ENCODE peak calls at places on chromosomes 16 and 17, in seven cellular contexts. U is cardiac fibroblast, T is Caco-2, Q is stomach, S is fibroblast of the aortic adventitia, K is neural progenitor cell, I is AG09309. P is an unnamed sample.

GRCh38 chr16:22191966-22192260 is 14.2 kb upstream of the EEF2K start:
- DNase-seq in U (no peak), T (peak), Q (no peak), S (no peak), K (no peak), I (no peak), P (no peak)

GRCh38 chr17:64769712-64770111 is 107.6 kb upstream of the SMURF2 start:
- DNase-seq in U (no peak), T (no peak), Q (no peak), S (no peak), K (no peak), I (no peak), P (no peak)

GRCh38 chr16:31876955-31877828 is 3.6 kb downstream of the ZNF267 start:
- DNase-seq in U (peak), T (peak), Q (no peak), S (peak), K (no peak), I (peak), P (peak)

GRCh38 chr16:49563666-49564065 is 190.1 kb downstream of the C16orf78 start:
- DNase-seq in U (peak), T (no peak), Q (no peak), S (no peak), K (no peak), I (no peak), P (peak)

GRCh38 chr17:59892251-59892848 is 393 bp downstream of the TUBD1 start:
- DNase-seq in U (no peak), T (peak), Q (no peak), S (no peak), K (no peak), I (no peak), P (no peak)

GRCh38 chr17:80034654-80034976 is 1.1 kb downstream of the TBC1D16 start:
- DNase-seq in U (no peak), T (no peak), Q (no peak), S (no peak), K (no peak), I (no peak), P (no peak)

GRCh38 chr16:9090101-9090959 is 1.1 kb upstream of the HAPSTR1 start:
- DNase-seq in U (no peak), T (peak), Q (peak), S (no peak), K (peak), I (no peak), P (no peak)

GRCh38 chr17:13154403-13154802 is 136.6 kb upstream of the ELAC2 start:
- DNase-seq in U (no peak), T (no peak), Q (no peak), S (no peak), K (no peak), I (no peak), P (peak)

GRCh38 chr17:61425682-61426481 is 26.2 kb downstream of the TBX2 start:
- DNase-seq in U (no peak), T (peak), Q (no peak), S (no peak), K (peak), I (no peak), P (no peak)

GRCh38 chr16:73739049-73739769 is 557.4 kb upstream of the PSMD7 start:
- DNase-seq in U (no peak), T (no peak), Q (no peak), S (no peak), K (no peak), I (no peak), P (no peak)

GRCh38 chr16:28304214-28304613 is 11.9 kb downstream of the SBK1 start:
- DNase-seq in U (peak), T (peak), Q (peak), S (peak), K (peak), I (no peak), P (peak)

GRCh38 chr17:73293480-73293911 is 18.3 kb downstream of the CDC42EP4 start:
- DNase-seq in U (peak), T (no peak), Q (peak), S (peak), K (no peak), I (no peak), P (peak)

GRCh38 chr17:35069311-35069710 is 5.8 kb upstream of the RFFL start:
- DNase-seq in U (peak), T (peak), Q (no peak), S (peak), K (no peak), I (no peak), P (no peak)

GRCh38 chr16:87259431-87259830 is 57.8 kb downstream of the C16orf95 start:
- DNase-seq in U (no peak), T (no peak), Q (no peak), S (no peak), K (no peak), I (no peak), P (no peak)

GRCh38 chr17:76654408-76654807 is 10.9 kb upstream of the ST6GALNAC1 start:
- DNase-seq in U (no peak), T (no peak), Q (no peak), S (no peak), K (no peak), I (no peak), P (no peak)

GRCh38 chr17:38663964-38664644 is 10.7 kb downstream of the EPOP start:
- DNase-seq in U (no peak), T (no peak), Q (no peak), S (no peak), K (no peak), I (no peak), P (no peak)

GRCh38 chr17:27576429-27577123 is 54.4 kb upstream of the LGALS9 start:
- DNase-seq in U (no peak), T (peak), Q (no peak), S (peak), K (no peak), I (no peak), P (no peak)

GRCh38 chr17:67624886-67625656 is 92.7 kb upstream of the NOL11 start:
- DNase-seq in U (no peak), T (no peak), Q (no peak), S (no peak), K (no peak), I (no peak), P (no peak)

GRCh38 chr17:35731239-35731931 is at the start of gene RASL10B:
- DNase-seq in U (peak), T (peak), Q (peak), S (no peak), K (peak), I (no peak), P (peak)

GRCh38 chr16:1534021-1535020 is 855 bp downstream of the TMEM204 start:
- DNase-seq in U (peak), T (no peak), Q (no peak), S (peak), K (no peak), I (no peak), P (peak)

GRCh38 chr16:4270595-4270994 is 2.2 kb downstream of the TFAP4 start:
- DNase-seq in U (no peak), T (no peak), Q (no peak), S (no peak), K (no peak), I (no peak), P (no peak)

GRCh38 chr16:89599451-89599858 is 14.0 kb upstream of the DPEP1 start:
- DNase-seq in U (no peak), T (peak), Q (no peak), S (no peak), K (peak), I (no peak), P (no peak)

DNA sequence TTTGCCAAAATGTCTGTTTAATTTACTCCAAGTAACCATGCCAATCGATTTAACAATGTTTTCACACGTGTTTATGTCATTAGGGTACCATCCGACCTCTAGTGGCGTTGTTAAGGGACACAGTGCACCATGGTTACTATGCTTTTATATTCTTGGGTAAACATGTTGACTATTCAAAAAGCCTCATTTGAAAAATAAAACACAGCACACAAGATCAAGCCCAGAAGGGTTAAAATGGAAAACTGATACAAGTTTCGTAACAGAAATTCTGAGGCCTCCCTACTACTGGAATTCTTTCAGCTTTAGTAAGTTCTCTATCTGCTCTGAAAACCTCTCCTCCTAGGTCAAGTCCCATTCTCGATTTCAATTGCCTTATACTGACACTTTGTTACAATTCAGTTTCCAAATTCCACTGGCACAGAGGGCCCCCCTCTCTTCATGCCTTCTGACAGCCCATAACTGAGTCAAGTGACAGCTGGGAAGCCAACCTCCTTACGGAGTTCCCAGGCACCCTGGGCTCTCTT is 2.1 kb downstream of the CFAP20 start:
- DNase-seq in U (peak), T (no peak), Q (no peak), S (peak), K (peak), I (peak), P (peak)
- TF ChIP-seq CTCF in U (peak), T (no peak), Q (peak), S (peak), K (peak), I (peak), P (peak)

GRCh38 chr16:69108069-69108904 is 2.8 kb downstream of the HAS3 start:
- DNase-seq in U (no peak), T (no peak), Q (no peak), S (no peak), K (peak), I (no peak), P (no peak)

GRCh38 chr16:69106491-69107291 is 1.2 kb downstream of the HAS3 start:
- DNase-seq in U (no peak), T (peak), Q (no peak), S (no peak), K (peak), I (no peak), P (no peak)

GRCh38 chr16:69105501-69106361 is at the start of gene HAS3:
- DNase-seq in U (peak), T (peak), Q (peak), S (peak), K (peak), I (peak), P (peak)

GRCh38 chr16:69108905-69109252 is 3.4 kb downstream of the HAS3 start:
- DNase-seq in U (no peak), T (no peak), Q (no peak), S (no peak), K (no peak), I (no peak), P (no peak)

DNA sequence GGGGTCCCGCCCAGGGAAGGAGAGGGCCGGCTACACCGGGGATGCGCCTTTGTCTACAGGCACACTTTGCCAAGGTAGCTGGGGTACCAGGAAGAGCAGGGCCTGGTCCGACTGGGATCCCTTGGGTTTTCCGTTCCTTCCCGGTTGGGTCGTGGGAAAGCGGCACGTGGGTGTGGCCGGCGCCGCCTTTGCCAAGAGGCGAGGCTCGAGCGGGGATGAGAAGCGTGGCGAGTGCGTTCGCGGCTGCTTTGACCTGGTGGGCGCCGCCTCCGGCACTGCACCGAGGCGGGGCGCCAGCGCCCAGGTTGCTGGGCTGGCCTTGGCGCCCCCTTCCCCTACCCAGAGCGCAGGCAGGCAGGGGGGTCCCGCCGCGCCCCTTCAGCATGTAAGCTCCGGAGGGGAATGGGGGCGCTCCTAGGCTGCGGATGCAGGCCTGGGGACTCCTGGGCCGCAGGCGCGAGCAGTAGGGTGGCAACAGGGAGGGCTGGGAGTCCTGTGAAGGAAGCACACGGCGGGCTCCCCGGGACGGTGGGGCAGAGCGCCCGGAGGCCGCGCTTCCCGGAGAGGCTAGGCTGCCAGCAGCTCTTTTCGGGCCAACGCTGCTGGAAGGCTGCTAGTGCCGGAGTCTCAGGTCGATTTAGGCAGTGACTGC is 2.0 kb downstream of the HAS3 start:
- DNase-seq in U (no peak), T (no peak), Q (peak), S (peak), K (peak), I (no peak), P (no peak)
- TF ChIP-seq CTCF in U (no peak), T (no peak), Q (no peak), S (no peak), K (peak), I (no peak), P (no peak)

GRCh38 chr16:63363738-63364137 is 1327.5 kb upstream of the CDH8 start:
- DNase-seq in U (no peak), T (no peak), Q (no peak), S (no peak), K (no peak), I (no peak), P (no peak)

GRCh38 chr16:63365665-63366064 is 1329.4 kb upstream of the CDH8 start:
- DNase-seq in U (no peak), T (no peak), Q (no peak), S (no peak), K (no peak), I (no peak), P (no peak)

DNA sequence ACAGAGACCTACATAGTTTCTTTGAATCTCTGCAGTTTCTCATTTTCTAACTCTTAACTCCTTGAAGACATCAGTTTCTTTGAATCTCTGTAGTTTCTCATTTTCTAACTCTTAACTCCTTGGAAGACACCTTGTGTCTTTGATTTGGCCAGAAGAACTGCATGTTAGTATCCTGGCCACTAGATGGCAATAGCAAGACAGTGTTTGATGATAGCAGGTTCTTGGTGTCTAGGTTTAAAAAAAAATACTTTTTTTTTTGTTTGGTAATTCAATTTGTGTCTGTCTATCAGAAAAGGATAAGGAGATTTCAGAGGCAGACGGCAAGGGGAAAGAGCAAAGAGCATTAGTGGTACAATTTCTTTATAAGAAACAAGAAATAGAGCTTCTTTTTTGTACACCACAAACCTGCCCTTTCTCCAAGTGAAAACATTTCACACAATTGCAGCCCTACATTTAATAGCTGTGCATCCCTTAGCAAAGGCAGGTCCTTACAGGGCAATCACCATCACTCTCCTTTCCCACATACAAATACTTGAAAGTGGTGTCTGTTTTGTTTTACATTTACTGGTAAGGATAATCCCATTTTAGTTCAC is 1324.9 kb upstream of the CDH8 start:
- DNase-seq in U (peak), T (peak), Q (no peak), S (peak), K (peak), I (no peak), P (peak)
- TF ChIP-seq CTCF in U (peak), T (peak), Q (peak), S (peak), K (peak), I (peak), P (peak)

DNA sequence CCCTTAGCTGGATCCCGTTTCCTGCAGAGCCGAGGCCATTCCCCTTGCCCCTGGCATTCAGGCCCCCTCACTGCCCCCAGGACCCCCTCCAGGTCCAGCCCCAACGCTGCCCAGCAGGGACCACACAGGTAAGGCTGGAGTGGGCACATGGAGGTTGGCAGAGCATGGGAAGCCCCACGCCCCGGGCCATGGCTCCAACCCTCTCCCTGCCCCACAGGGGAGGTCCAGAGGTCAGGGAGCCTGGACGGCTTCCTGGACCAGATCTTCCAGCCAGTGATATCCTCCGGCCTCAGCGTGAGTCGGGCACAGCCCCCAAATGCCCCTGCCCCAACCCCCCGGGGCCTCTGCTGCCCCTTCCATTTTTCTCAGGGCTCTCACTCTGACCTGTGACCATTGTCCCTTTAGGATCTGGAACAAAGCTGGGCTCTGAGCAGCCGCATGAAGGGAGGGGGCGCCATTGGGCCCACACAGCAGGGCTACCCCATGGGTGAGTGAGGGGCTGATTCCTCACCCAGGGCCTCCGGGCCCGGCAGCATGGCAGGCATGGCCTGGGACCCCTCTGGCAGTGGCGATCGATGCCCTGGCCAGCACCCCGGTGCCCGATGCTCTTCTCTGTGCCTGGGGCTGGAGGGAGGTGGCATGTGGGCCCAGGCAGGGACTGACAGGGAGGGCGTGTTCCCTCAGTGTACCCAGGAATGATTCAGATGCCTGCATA is 18.5 kb upstream of the SMIM5 start:
- DNase-seq in U (no peak), T (no peak), Q (no peak), S (no peak), K (peak), I (no peak), P (no peak)
- TF ChIP-seq CTCF in U (no peak), T (peak), Q (no peak), S (no peak), K (peak), I (no peak), P (no peak)

DNA sequence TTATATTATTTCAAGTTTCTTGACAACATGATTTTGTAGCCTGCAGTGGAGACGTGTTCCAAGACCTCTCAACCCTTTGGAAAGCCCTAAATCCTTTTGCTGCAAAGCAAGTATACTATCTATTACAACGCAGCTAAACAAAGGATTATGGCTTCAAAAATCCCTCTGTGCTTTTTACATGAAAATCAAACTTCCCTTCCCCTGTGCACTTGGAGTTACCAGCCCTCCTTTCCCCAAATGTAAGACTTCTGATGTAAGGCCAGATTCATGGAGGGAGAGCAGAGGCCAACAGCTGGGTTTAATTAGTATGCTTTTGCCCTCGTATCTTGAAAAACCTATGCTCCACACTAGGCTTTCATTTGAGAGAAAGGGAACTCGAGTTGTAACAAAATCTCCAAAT is 77.6 kb upstream of the SMIM36 start:
- DNase-seq in U (no peak), T (no peak), Q (no peak), S (peak), K (no peak), I (no peak), P (peak)
- TF ChIP-seq CTCF in U (no peak), T (no peak), Q (no peak), S (no peak), K (no peak), I (no peak), P (no peak)

GRCh38 chr16:67864594-67864993 is 8.3 kb upstream of the EDC4 start:
- DNase-seq in U (no peak), T (no peak), Q (no peak), S (no peak), K (peak), I (no peak), P (no peak)

GRCh38 chr16:67861877-67862276 is 11.0 kb upstream of the EDC4 start:
- DNase-seq in U (no peak), T (no peak), Q (no peak), S (no peak), K (no peak), I (no peak), P (no peak)

GRCh38 chr16:67868290-67868689 is 4.6 kb upstream of the EDC4 start:
- DNase-seq in U (no peak), T (no peak), Q (no peak), S (no peak), K (no peak), I (no peak), P (no peak)

GRCh38 chr16:67862623-67863583 is 9.9 kb upstream of the EDC4 start:
- DNase-seq in U (peak), T (no peak), Q (peak), S (peak), K (no peak), I (no peak), P (peak)

GRCh38 chr16:67865318-67865717 is 7.5 kb upstream of the EDC4 start:
- DNase-seq in U (peak), T (peak), Q (peak), S (peak), K (peak), I (no peak), P (no peak)
- TF ChIP-seq CTCF in U (peak), T (peak), Q (peak), S (peak), K (peak), I (peak), P (peak)

GRCh38 chr16:85514295-85514600 is 98.9 kb upstream of the GSE1 start:
- DNase-seq in U (no peak), T (no peak), Q (no peak), S (no peak), K (no peak), I (no peak), P (no peak)

GRCh38 chr16:85513649-85514048 is 99.5 kb upstream of the GSE1 start:
- DNase-seq in U (no peak), T (no peak), Q (no peak), S (no peak), K (peak), I (no peak), P (no peak)

GRCh38 chr16:85515319-85515745 is 97.8 kb upstream of the GSE1 start:
- DNase-seq in U (no peak), T (no peak), Q (no peak), S (no peak), K (no peak), I (no peak), P (no peak)

GRCh38 chr16:85515830-85516397 is 97.2 kb upstream of the GSE1 start:
- DNase-seq in U (no peak), T (peak), Q (peak), S (no peak), K (no peak), I (no peak), P (no peak)

GRCh38 chr16:85514601-85515318 is 98.4 kb upstream of the GSE1 start:
- DNase-seq in U (peak), T (peak), Q (peak), S (peak), K (peak), I (peak), P (peak)
- TF ChIP-seq CTCF in U (no peak), T (peak), Q (no peak), S (no peak), K (no peak), I (no peak), P (no peak)

GRCh38 chr17:5911919-5912318 is 158.3 kb upstream of the WSCD1 start:
- DNase-seq in U (no peak), T (no peak), Q (no peak), S (no peak), K (no peak), I (no peak), P (no peak)
- TF ChIP-seq CTCF in U (no peak), T (no peak), Q (no peak), S (no peak), K (no peak), I (no peak), P (no peak)